ENCODE peak calls at places on chromosomes 3 and 15, in nine cellular contexts. One of them, this sample, is unnamed.
A peak's percentile ranks its signal among the peaks of the same experiment; 100 is the strongest.

GRCh38 chr15:81843226-81843625 is 202.6 kb downstream of the MEX3B start:
- DNase-seq in cardiac muscle cell: no peak
- DNase-seq in Calu3: no peak
- DNase-seq in astrocyte of the spinal cord: no peak
- DNase-seq in NCI-H2081: no peak
- DNase-seq in C1 segment of cervical spinal cord: no peak
- DNase-seq in mucosa of gallbladder: no peak
- DNase-seq in naive thymus-derived CD4-positive, alpha-beta T cell: no peak
- DNase-seq in A673: no peak
- DNase-seq in this sample: no peak

GRCh38 chr3:147380996-147381376 is 25.4 kb downstream of the ZIC4 start:
- DNase-seq in cardiac muscle cell: no peak
- DNase-seq in Calu3: no peak
- DNase-seq in astrocyte of the spinal cord: no peak
- DNase-seq in NCI-H2081: no peak
- DNase-seq in C1 segment of cervical spinal cord: no peak
- DNase-seq in mucosa of gallbladder: no peak
- DNase-seq in naive thymus-derived CD4-positive, alpha-beta T cell: no peak
- DNase-seq in A673: no peak
- DNase-seq in this sample: no peak

GRCh38 chr3:60337421-60337820 is 913.8 kb downstream of the FHIT start:
- DNase-seq in cardiac muscle cell: no peak
- DNase-seq in Calu3: no peak
- DNase-seq in astrocyte of the spinal cord: no peak
- DNase-seq in NCI-H2081: no peak
- DNase-seq in C1 segment of cervical spinal cord: no peak
- DNase-seq in mucosa of gallbladder: no peak
- DNase-seq in naive thymus-derived CD4-positive, alpha-beta T cell: no peak
- DNase-seq in A673: no peak
- DNase-seq in this sample: no peak

GRCh38 chr3:49339593-49339946 is 283 bp downstream of the USP4 start:
- DNase-seq in cardiac muscle cell: no peak
- DNase-seq in Calu3: peak; percentile 38
- DNase-seq in astrocyte of the spinal cord: no peak
- DNase-seq in NCI-H2081: no peak
- DNase-seq in C1 segment of cervical spinal cord: no peak
- DNase-seq in mucosa of gallbladder: no peak
- DNase-seq in naive thymus-derived CD4-positive, alpha-beta T cell: no peak
- DNase-seq in A673: no peak
- DNase-seq in this sample: peak; percentile 49

GRCh38 chr15:68819451-68820204 is 1.1 kb downstream of the ANP32A start:
- DNase-seq in cardiac muscle cell: peak; percentile 72
- DNase-seq in Calu3: peak; percentile 45
- DNase-seq in astrocyte of the spinal cord: peak; percentile 52
- DNase-seq in NCI-H2081: peak; percentile 39
- DNase-seq in C1 segment of cervical spinal cord: peak; percentile 67
- DNase-seq in mucosa of gallbladder: peak; percentile 38
- DNase-seq in naive thymus-derived CD4-positive, alpha-beta T cell: peak; percentile 57
- DNase-seq in A673: peak; percentile 85
- DNase-seq in this sample: peak; percentile 55

GRCh38 chr15:45790325-45790943 is 155.6 kb downstream of the SQOR start:
- DNase-seq in cardiac muscle cell: peak; percentile 51
- DNase-seq in Calu3: peak; percentile 56
- DNase-seq in astrocyte of the spinal cord: no peak
- DNase-seq in NCI-H2081: peak; percentile 39
- DNase-seq in C1 segment of cervical spinal cord: no peak
- DNase-seq in mucosa of gallbladder: no peak
- DNase-seq in naive thymus-derived CD4-positive, alpha-beta T cell: no peak
- DNase-seq in A673: peak; percentile 49
- DNase-seq in this sample: peak; percentile 56

GRCh38 chr3:38000965-38001455 is 10.4 kb downstream of the VILL start:
- DNase-seq in cardiac muscle cell: no peak
- DNase-seq in Calu3: no peak
- DNase-seq in astrocyte of the spinal cord: no peak
- DNase-seq in NCI-H2081: no peak
- DNase-seq in C1 segment of cervical spinal cord: peak; percentile 11
- DNase-seq in mucosa of gallbladder: no peak
- DNase-seq in naive thymus-derived CD4-positive, alpha-beta T cell: no peak
- DNase-seq in A673: no peak
- DNase-seq in this sample: no peak

GRCh38 chr15:62857411-62857853 is 185.1 kb upstream of the TPM1 start:
- DNase-seq in cardiac muscle cell: no peak
- DNase-seq in Calu3: peak; percentile 63
- DNase-seq in astrocyte of the spinal cord: no peak
- DNase-seq in NCI-H2081: no peak
- DNase-seq in C1 segment of cervical spinal cord: no peak
- DNase-seq in mucosa of gallbladder: no peak
- DNase-seq in naive thymus-derived CD4-positive, alpha-beta T cell: no peak
- DNase-seq in A673: no peak
- DNase-seq in this sample: no peak

GRCh38 chr15:27549796-27550195 is 549.3 kb downstream of the OCA2 start:
- DNase-seq in cardiac muscle cell: no peak
- DNase-seq in Calu3: no peak
- DNase-seq in astrocyte of the spinal cord: no peak
- DNase-seq in NCI-H2081: no peak
- DNase-seq in C1 segment of cervical spinal cord: no peak
- DNase-seq in mucosa of gallbladder: no peak
- DNase-seq in naive thymus-derived CD4-positive, alpha-beta T cell: no peak
- DNase-seq in A673: no peak
- DNase-seq in this sample: no peak

GRCh38 chr3:119469378-119470189 is 821 bp downstream of the POGLUT1 start:
- DNase-seq in cardiac muscle cell: peak; percentile 60
- DNase-seq in Calu3: no peak
- DNase-seq in astrocyte of the spinal cord: peak; percentile 43
- DNase-seq in NCI-H2081: no peak
- DNase-seq in C1 segment of cervical spinal cord: no peak
- DNase-seq in mucosa of gallbladder: no peak
- DNase-seq in naive thymus-derived CD4-positive, alpha-beta T cell: peak; percentile 24
- DNase-seq in A673: peak; percentile 35
- DNase-seq in this sample: no peak

GRCh38 chr15:66854012-66854965 is 152.3 kb downstream of the SMAD6 start:
- DNase-seq in cardiac muscle cell: no peak
- DNase-seq in Calu3: no peak
- DNase-seq in astrocyte of the spinal cord: no peak
- DNase-seq in NCI-H2081: no peak
- DNase-seq in C1 segment of cervical spinal cord: no peak
- DNase-seq in mucosa of gallbladder: no peak
- DNase-seq in naive thymus-derived CD4-positive, alpha-beta T cell: no peak
- DNase-seq in A673: no peak
- DNase-seq in this sample: peak; percentile 18

GRCh38 chr3:121529308-121529707 is 16.5 kb downstream of the POLQ start:
- DNase-seq in cardiac muscle cell: peak; percentile 40
- DNase-seq in Calu3: no peak
- DNase-seq in astrocyte of the spinal cord: peak; percentile 20
- DNase-seq in NCI-H2081: no peak
- DNase-seq in C1 segment of cervical spinal cord: no peak
- DNase-seq in mucosa of gallbladder: no peak
- DNase-seq in naive thymus-derived CD4-positive, alpha-beta T cell: no peak
- DNase-seq in A673: peak; percentile 16
- DNase-seq in this sample: no peak

GRCh38 chr3:196163212-196163611 is 48.0 kb downstream of the ZDHHC19 start:
- DNase-seq in cardiac muscle cell: no peak
- DNase-seq in Calu3: no peak
- DNase-seq in astrocyte of the spinal cord: no peak
- DNase-seq in NCI-H2081: no peak
- DNase-seq in C1 segment of cervical spinal cord: no peak
- DNase-seq in mucosa of gallbladder: no peak
- DNase-seq in naive thymus-derived CD4-positive, alpha-beta T cell: no peak
- DNase-seq in A673: no peak
- DNase-seq in this sample: no peak

GRCh38 chr3:173397161-173398110 is at the start of gene NLGN1:
- DNase-seq in cardiac muscle cell: peak; percentile 82
- DNase-seq in Calu3: peak; percentile 71
- DNase-seq in astrocyte of the spinal cord: peak; percentile 83
- DNase-seq in NCI-H2081: peak; percentile 85
- DNase-seq in C1 segment of cervical spinal cord: peak; percentile 62
- DNase-seq in mucosa of gallbladder: peak; percentile 67
- DNase-seq in naive thymus-derived CD4-positive, alpha-beta T cell: no peak
- DNase-seq in A673: peak; percentile 54
- DNase-seq in this sample: peak; percentile 39

GRCh38 chr3:193788189-193788946 is 195.4 kb downstream of the OPA1 start:
- DNase-seq in cardiac muscle cell: peak; percentile 78
- DNase-seq in Calu3: peak; percentile 55
- DNase-seq in astrocyte of the spinal cord: peak; percentile 68
- DNase-seq in NCI-H2081: peak; percentile 50
- DNase-seq in C1 segment of cervical spinal cord: peak; percentile 13
- DNase-seq in mucosa of gallbladder: peak; percentile 60
- DNase-seq in naive thymus-derived CD4-positive, alpha-beta T cell: no peak
- DNase-seq in A673: peak; percentile 76
- DNase-seq in this sample: peak; percentile 76

GRCh38 chr3:183262979-183263378 is 9.9 kb downstream of the B3GNT5 start:
- DNase-seq in cardiac muscle cell: no peak
- DNase-seq in Calu3: no peak
- DNase-seq in astrocyte of the spinal cord: no peak
- DNase-seq in NCI-H2081: no peak
- DNase-seq in C1 segment of cervical spinal cord: no peak
- DNase-seq in mucosa of gallbladder: no peak
- DNase-seq in naive thymus-derived CD4-positive, alpha-beta T cell: no peak
- DNase-seq in A673: no peak
- DNase-seq in this sample: no peak

GRCh38 chr15:45958924-45959323 is 324.1 kb downstream of the SQOR start:
- DNase-seq in cardiac muscle cell: no peak
- DNase-seq in Calu3: no peak
- DNase-seq in astrocyte of the spinal cord: no peak
- DNase-seq in NCI-H2081: no peak
- DNase-seq in C1 segment of cervical spinal cord: no peak
- DNase-seq in mucosa of gallbladder: no peak
- DNase-seq in naive thymus-derived CD4-positive, alpha-beta T cell: no peak
- DNase-seq in A673: no peak
- DNase-seq in this sample: no peak

GRCh38 chr3:24156466-24156865 is 211.4 kb downstream of the NR1D2 start:
- DNase-seq in cardiac muscle cell: peak; percentile 46
- DNase-seq in Calu3: no peak
- DNase-seq in astrocyte of the spinal cord: peak; percentile 33
- DNase-seq in NCI-H2081: no peak
- DNase-seq in C1 segment of cervical spinal cord: no peak
- DNase-seq in mucosa of gallbladder: no peak
- DNase-seq in naive thymus-derived CD4-positive, alpha-beta T cell: no peak
- DNase-seq in A673: peak; percentile 5
- DNase-seq in this sample: no peak

GRCh38 chr3:63047068-63047467 is 171.9 kb upstream of the CADPS start:
- DNase-seq in cardiac muscle cell: no peak
- DNase-seq in Calu3: peak; percentile 18
- DNase-seq in astrocyte of the spinal cord: no peak
- DNase-seq in NCI-H2081: no peak
- DNase-seq in C1 segment of cervical spinal cord: no peak
- DNase-seq in mucosa of gallbladder: no peak
- DNase-seq in naive thymus-derived CD4-positive, alpha-beta T cell: no peak
- DNase-seq in A673: no peak
- DNase-seq in this sample: peak; percentile 26

GRCh38 chr15:89812126-89812846 is 2.4 kb downstream of the ANPEP start:
- DNase-seq in cardiac muscle cell: peak; percentile 44
- DNase-seq in Calu3: no peak
- DNase-seq in astrocyte of the spinal cord: peak; percentile 78
- DNase-seq in NCI-H2081: no peak
- DNase-seq in C1 segment of cervical spinal cord: no peak
- DNase-seq in mucosa of gallbladder: peak; percentile 83
- DNase-seq in naive thymus-derived CD4-positive, alpha-beta T cell: no peak
- DNase-seq in A673: no peak
- DNase-seq in this sample: peak; percentile 60

GRCh38 chr3:50170689-50171088 is 15.6 kb downstream of the SEMA3F start:
- DNase-seq in cardiac muscle cell: peak; percentile 80
- DNase-seq in Calu3: no peak
- DNase-seq in astrocyte of the spinal cord: peak; percentile 77
- DNase-seq in NCI-H2081: no peak
- DNase-seq in C1 segment of cervical spinal cord: no peak
- DNase-seq in mucosa of gallbladder: no peak
- DNase-seq in naive thymus-derived CD4-positive, alpha-beta T cell: no peak
- DNase-seq in A673: no peak
- DNase-seq in this sample: no peak

GRCh38 chr15:29887719-29888118 is 65.5 kb upstream of the TJP1 start:
- DNase-seq in cardiac muscle cell: no peak
- DNase-seq in Calu3: no peak
- DNase-seq in astrocyte of the spinal cord: peak; percentile 80
- DNase-seq in NCI-H2081: no peak
- DNase-seq in C1 segment of cervical spinal cord: no peak
- DNase-seq in mucosa of gallbladder: no peak
- DNase-seq in naive thymus-derived CD4-positive, alpha-beta T cell: no peak
- DNase-seq in A673: no peak
- DNase-seq in this sample: no peak

GRCh38 chr3:2579206-2579605 is 480.5 kb downstream of the CNTN4 start:
- DNase-seq in cardiac muscle cell: no peak
- DNase-seq in Calu3: no peak
- DNase-seq in astrocyte of the spinal cord: no peak
- DNase-seq in NCI-H2081: peak; percentile 1
- DNase-seq in C1 segment of cervical spinal cord: no peak
- DNase-seq in mucosa of gallbladder: no peak
- DNase-seq in naive thymus-derived CD4-positive, alpha-beta T cell: no peak
- DNase-seq in A673: peak; percentile 17
- DNase-seq in this sample: peak; percentile 27

GRCh38 chr3:98901032-98901464 is 447 bp downstream of the DCBLD2 start:
- DNase-seq in cardiac muscle cell: peak; percentile 58
- DNase-seq in Calu3: peak; percentile 54
- DNase-seq in astrocyte of the spinal cord: peak; percentile 64
- DNase-seq in NCI-H2081: no peak
- DNase-seq in C1 segment of cervical spinal cord: peak; percentile 15
- DNase-seq in mucosa of gallbladder: peak; percentile 20
- DNase-seq in naive thymus-derived CD4-positive, alpha-beta T cell: no peak
- DNase-seq in A673: peak; percentile 42
- DNase-seq in this sample: peak; percentile 31

This sample was measured in colonic mucosa.